ENCODE peak calls at places on chromosomes 12 and 14, in five cellular contexts. K is CD8-positive, alpha-beta T cell; R is adrenal gland; J is Caco-2; G is BE2C. D is an unnamed sample. For H3K9me3, the result is how much of the 10 kb centered on the place peaks cover.

GRCh38 chr12:54853933-54854538 is at the start of gene MUCL1:
- DNase-seq in K (peak), R (peak), J (peak), G (peak), D (peak)

GRCh38 chr14:52824479-52824878 is 33.1 kb upstream of the GNPNAT1 start:
- DNase-seq in K (no peak), R (no peak), J (no peak), G (no peak), D (no peak)

GRCh38 chr12:3705349-3705675 is 47.6 kb downstream of the CRACR2A start:
- DNase-seq in K (no peak), R (no peak), J (no peak), G (no peak), D (peak)

GRCh38 chr12:111404362-111405148 is 1.2 kb upstream of the SH2B3 start:
- DNase-seq in K (no peak), R (peak), J (peak), G (no peak), D (no peak)

GRCh38 chr14:98408713-98409112 is 863.3 kb downstream of the BCL11B start:
- DNase-seq in K (no peak), R (no peak), J (no peak), G (no peak), D (no peak)

GRCh38 chr14:32941668-32942065 is 3.0 kb downstream of the NPAS3 start:
- DNase-seq in K (no peak), R (no peak), J (no peak), G (no peak), D (no peak)

GRCh38 chr12:71504471-71504852 is 64.9 kb downstream of the LGR5 start:
- DNase-seq in K (no peak), R (no peak), J (no peak), G (no peak), D (no peak)

GRCh38 chr12:55720894-55721444 is 776 bp downstream of the RDH5 start:
- DNase-seq in K (no peak), R (peak), J (no peak), G (peak), D (peak)

GRCh38 chr12:105485926-105486325 is 155.4 kb downstream of the C12orf75 start:
- DNase-seq in K (no peak), R (no peak), J (no peak), G (no peak), D (no peak)

GRCh38 chr12:118813778-118814359 is 167.5 kb upstream of the SRRM4 start:
- DNase-seq in K (no peak), R (no peak), J (no peak), G (no peak), D (no peak)

GRCh38 chr14:68866991-68867533 is 74.2 kb upstream of the ZFP36L1 start:
- DNase-seq in K (no peak), R (no peak), J (no peak), G (no peak), D (no peak)

GRCh38 chr12:121980211-121980891 is 41.3 kb upstream of the BCL7A start:
- DNase-seq in K (no peak), R (no peak), J (no peak), G (no peak), D (no peak)

GRCh38 chr12:49345048-49345839 is 1.4 kb upstream of the DNAJC22 start:
- DNase-seq in K (no peak), R (no peak), J (peak), G (peak), D (peak)

GRCh38 chr14:21267886-21268611 is 1.2 kb downstream of the HNRNPC start:
- DNase-seq in K (no peak), R (no peak), J (no peak), G (no peak), D (no peak)

GRCh38 chr12:105224399-105224798 is 11.6 kb downstream of the APPL2 start:
- DNase-seq in K (no peak), R (no peak), J (no peak), G (no peak), D (no peak)

GRCh38 chr14:101796479-101796878 is 35.0 kb downstream of the PPP2R5C start:
- DNase-seq in K (no peak), R (no peak), J (no peak), G (no peak), D (peak)

GRCh38 chr14:26870096-26870495 is 272.3 kb upstream of the NOVA1 start:
- DNase-seq in K (no peak), R (no peak), J (no peak), G (no peak), D (no peak)

GRCh38 chr14:69770559-69770958 is 3.6 kb downstream of the SRSF5 start:
- DNase-seq in K (no peak), R (no peak), J (no peak), G (no peak), D (no peak)

GRCh38 chr12:4355843-4356327 is 23.6 kb downstream of the FGF23 start:
- DNase-seq in K (peak), R (peak), J (peak), G (peak), D (peak)

GRCh38 chr14:95409472-95410307 is 90.0 kb upstream of the CLMN start:
- DNase-seq in K (no peak), R (no peak), J (no peak), G (no peak), D (no peak)

GRCh38 chr12:113253532-113254285 is 32.4 kb downstream of the TPCN1 start:
- DNase-seq in K (no peak), R (no peak), J (no peak), G (no peak), D (no peak)

GRCh38 chr12:104609083-104609844 is 152.5 kb downstream of the CHST11 start:
- DNase-seq in K (no peak), R (no peak), J (no peak), G (no peak), D (peak)

GRCh38 chr12:94667031-94667540 is 16.7 kb upstream of the TMCC3 start:
- DNase-seq in K (no peak), R (no peak), J (no peak), G (no peak), D (no peak)

GRCh38 chr12:65742481-65742971 is 81.8 kb upstream of the HMGA2 start:
- DNase-seq in K (no peak), R (no peak), J (no peak), G (no peak), D (peak)

GRCh38 chr12:117441751-117442150 is 80.3 kb upstream of the NOS1 start:
- DNase-seq in K (no peak), R (peak), J (no peak), G (no peak), D (peak)

GRCh38 chr14:31401369-31401932 is 18.9 kb downstream of the HEATR5A start:
- DNase-seq in K (no peak), R (no peak), J (no peak), G (no peak), D (no peak)

GRCh38 chr12:132918680-132919079 is 31.3 kb upstream of the CHFR start:
- DNase-seq in K (no peak), R (no peak), J (no peak), G (no peak), D (no peak)
- H3K9me3 ChIP-seq in K (under half), R (half or more), J (under half), G (under half), D (under half)

GRCh38 chr14:105871590-105871989 is 345.2 kb downstream of the TMEM121 start:
- DNase-seq in K (no peak), R (no peak), J (no peak), G (no peak), D (no peak)

GRCh38 chr14:105876829-105877228 is 350.4 kb downstream of the TMEM121 start:
- DNase-seq in K (no peak), R (no peak), J (no peak), G (no peak), D (no peak)

GRCh38 chr14:105877645-105878044 is 351.3 kb downstream of the TMEM121 start:
- DNase-seq in K (no peak), R (no peak), J (no peak), G (no peak), D (no peak)

GRCh38 chr14:105876158-105876557 is 349.8 kb downstream of the TMEM121 start:
- DNase-seq in K (no peak), R (no peak), J (peak), G (peak), D (peak)

DNA sequence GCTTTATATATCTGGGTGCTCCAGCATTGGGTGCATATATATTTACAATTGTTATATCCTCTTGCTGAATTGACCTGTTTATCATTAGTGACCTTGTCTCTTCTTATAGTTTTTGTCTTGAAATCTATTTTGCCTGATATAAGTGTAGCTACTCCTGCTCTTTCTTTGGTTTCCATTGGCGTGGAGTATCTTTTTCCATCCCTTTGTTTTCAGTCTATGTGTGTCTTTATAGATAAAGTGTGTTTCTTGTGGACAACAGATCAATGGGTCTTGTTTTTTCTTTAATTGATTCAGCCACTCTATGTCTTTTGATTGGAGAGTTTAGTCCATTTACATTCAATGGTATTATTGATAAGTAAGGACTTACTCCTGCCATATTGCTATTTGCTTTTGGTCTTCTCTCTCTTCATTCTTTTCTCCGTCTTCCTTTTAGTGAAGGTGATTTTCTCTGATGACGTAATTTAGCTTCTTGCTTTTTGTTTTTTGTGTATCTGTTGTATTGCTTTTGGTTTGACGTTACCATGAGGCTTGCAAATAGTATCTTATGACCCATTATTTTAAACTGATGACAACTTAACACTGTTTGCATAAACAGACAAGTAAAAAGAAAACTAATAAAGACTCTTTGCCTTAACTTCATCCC is 347.6 kb downstream of the TMEM121 start:
- DNase-seq in K (no peak), R (no peak), J (no peak), G (no peak), D (no peak)
- H3K9me3 ChIP-seq in K (under half), R (under half), J (under half), G (under half), D (under half)

GRCh38 chr14:89743828-89744227 is 210.7 kb downstream of the EFCAB11 start:
- DNase-seq in K (no peak), R (no peak), J (no peak), G (no peak), D (no peak)

GRCh38 chr14:89746654-89747053 is 207.9 kb downstream of the EFCAB11 start:
- DNase-seq in K (no peak), R (no peak), J (no peak), G (no peak), D (no peak)

GRCh38 chr14:89747146-89747545 is 207.4 kb downstream of the EFCAB11 start:
- DNase-seq in K (no peak), R (no peak), J (no peak), G (no peak), D (no peak)

GRCh38 chr14:89748004-89748403 is 206.5 kb downstream of the EFCAB11 start:
- DNase-seq in K (no peak), R (no peak), J (no peak), G (no peak), D (no peak)

DNA sequence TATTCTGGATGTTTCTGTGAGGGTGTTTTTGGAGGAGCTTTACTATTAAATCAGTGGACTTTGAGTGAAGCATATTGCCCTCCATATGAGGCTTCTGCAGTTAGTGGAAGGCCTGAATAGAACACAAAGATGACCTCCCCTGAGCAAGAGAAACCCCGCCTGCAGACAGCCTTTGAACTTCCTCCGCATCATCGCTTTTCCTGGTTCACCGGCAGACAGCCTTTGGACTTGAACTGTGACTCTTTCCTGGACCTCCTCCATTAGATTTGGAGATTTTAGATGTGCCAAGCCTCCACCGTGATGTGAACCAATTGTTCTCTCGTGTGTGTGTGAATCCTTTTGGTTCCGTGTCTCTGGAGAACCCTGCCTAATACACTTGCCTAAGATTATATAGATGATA is 208.4 kb downstream of the EFCAB11 start:
- DNase-seq in K (no peak), R (no peak), J (no peak), G (no peak), D (no peak)
- H3K9me3 ChIP-seq in K (under half), R (under half), J (under half), G (under half), D (under half)

DNA sequence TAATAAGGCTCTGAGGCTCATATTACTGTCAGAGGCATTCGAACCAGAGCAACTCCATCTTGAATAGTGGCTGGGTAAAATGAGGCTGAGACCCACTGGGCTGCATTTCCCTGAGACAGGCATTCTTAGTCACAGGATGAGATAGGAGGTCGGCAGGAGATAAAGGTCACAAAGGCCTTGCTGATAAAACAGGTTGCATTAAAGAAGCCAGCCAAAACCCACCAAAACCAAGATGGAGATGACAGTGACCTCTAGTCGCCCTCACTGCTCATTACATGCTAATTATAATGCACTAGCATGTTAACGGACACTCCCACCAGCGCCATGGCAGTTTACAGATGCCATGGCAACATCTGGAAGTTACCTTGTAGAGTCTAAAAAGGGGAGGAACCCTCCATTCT is 18.0 kb upstream of the PRICKLE1 start:
- DNase-seq in K (no peak), R (no peak), J (no peak), G (no peak), D (no peak)
- H3K9me3 ChIP-seq in K (under half), R (under half), J (under half), G (under half), D (under half)

GRCh38 chr12:123832052-123832451 is 70.0 kb downstream of the DNAH10 start:
- DNase-seq in K (no peak), R (no peak), J (no peak), G (no peak), D (no peak)
- H3K9me3 ChIP-seq in K (under half), R (under half), J (under half), G (under half), D (under half)

GRCh38 chr12:132909030-132909368 is 21.6 kb upstream of the CHFR start:
- DNase-seq in K (no peak), R (no peak), J (no peak), G (no peak), D (no peak)
- H3K9me3 ChIP-seq in K (under half), R (under half), J (under half), G (under half), D (under half)

GRCh38 chr12:83979785-83980184 is 932.8 kb downstream of the SLC6A15 start:
- DNase-seq in K (no peak), R (no peak), J (no peak), G (no peak), D (no peak)

DNA sequence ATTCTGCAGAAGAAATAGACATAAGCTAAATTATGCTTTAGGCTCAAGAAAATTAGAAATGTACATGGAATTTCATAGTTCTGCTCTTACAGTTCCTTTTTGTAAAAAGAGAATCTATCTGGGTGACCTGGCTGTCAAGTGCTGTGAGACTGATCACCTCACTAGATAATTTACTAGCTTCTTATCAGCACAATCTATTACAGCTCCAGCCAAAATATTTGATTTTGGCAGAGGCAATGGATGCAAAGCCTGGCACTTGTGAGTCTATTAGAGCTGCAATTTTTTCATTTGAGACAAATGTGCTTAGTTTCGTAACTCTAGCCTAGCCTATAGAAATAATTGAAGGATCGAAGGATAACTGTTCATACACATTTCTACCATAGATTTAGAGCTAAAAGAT is 927.5 kb downstream of the SLC6A15 start:
- DNase-seq in K (no peak), R (no peak), J (no peak), G (no peak), D (no peak)
- H3K9me3 ChIP-seq in K (under half), R (under half), J (under half), G (under half), D (under half)

DNA sequence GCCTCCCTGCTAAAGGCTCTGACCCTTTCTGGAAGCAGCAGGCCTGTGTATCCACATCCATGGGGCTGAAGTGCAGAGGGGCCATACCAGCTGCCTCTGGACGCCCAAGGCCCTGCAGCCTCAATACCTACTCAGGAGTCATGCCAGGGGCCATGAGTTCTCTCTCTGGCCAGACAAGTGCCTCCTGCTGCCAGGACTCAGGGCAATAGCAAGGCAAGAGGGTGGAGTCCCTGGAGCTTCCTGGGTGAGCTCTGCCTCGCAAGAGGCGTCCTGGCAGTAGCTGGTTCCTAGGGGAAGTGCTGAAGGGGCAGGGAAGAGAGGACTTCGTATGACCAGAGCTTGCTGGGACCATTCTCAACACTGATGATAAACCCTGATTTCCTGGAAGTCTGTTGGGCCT is 10.9 kb upstream of the ENDOU start:
- DNase-seq in K (no peak), R (no peak), J (no peak), G (no peak), D (no peak)
- H3K9me3 ChIP-seq in K (under half), R (under half), J (under half), G (under half), D (under half)

GRCh38 chr14:82445810-82446575 is 912.3 kb upstream of the SEL1L start:
- DNase-seq in K (no peak), R (no peak), J (no peak), G (no peak), D (no peak)

GRCh38 chr14:82451675-82452074 is 918.0 kb upstream of the SEL1L start:
- DNase-seq in K (no peak), R (no peak), J (no peak), G (no peak), D (no peak)

GRCh38 chr14:82449926-82450325 is 916.3 kb upstream of the SEL1L start:
- DNase-seq in K (no peak), R (no peak), J (no peak), G (no peak), D (no peak)

DNA sequence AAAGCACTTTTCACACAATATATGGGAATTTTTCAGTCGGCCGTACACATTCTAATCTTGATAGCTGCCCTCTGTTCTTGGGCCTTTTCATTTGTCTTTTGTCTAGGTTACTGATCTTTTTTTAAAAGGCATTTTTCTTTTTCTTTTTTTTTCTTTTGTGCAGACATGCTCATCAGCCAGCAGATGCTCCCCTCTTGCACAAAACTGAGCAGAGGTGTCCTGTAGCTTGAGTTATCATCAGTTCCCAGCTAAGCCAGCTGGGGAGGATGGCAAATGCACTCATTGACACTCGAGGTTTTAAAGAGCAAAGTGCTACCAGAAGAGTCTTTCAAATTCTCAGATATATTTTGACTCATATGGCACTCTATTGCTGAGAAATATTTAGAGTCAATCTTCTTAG is 913.9 kb upstream of the SEL1L start:
- DNase-seq in K (no peak), R (no peak), J (peak), G (no peak), D (peak)
- H3K9me3 ChIP-seq in K (under half), R (under half), J (under half), G (under half), D (under half)